ENCODE peak calls at places on chromosomes 6 and 20, in six cellular contexts. M, P, N, B, L and T are unnamed samples.

GRCh38 chr6:21479140-21479539 is 114.4 kb upstream of the SOX4 start:
- DNase-seq in M (no peak), N (no peak), L (no peak), B (no peak), P (no peak), T (peak; percentile 22)

GRCh38 chr20:41650221-41650948 is 32.2 kb upstream of the CHD6 start:
- DNase-seq in P (peak; percentile 61), N (no peak), M (no peak), B (peak; percentile 27), L (no peak), T (no peak)

GRCh38 chr6:79964607-79965081 is 17.3 kb upstream of the ELOVL4 start:
- DNase-seq in B (no peak), L (no peak), M (no peak), N (no peak), P (no peak), T (no peak)

GRCh38 chr20:52918311-52918710 is 53.8 kb upstream of the TSHZ2 start:
- DNase-seq in B (no peak), N (no peak), P (no peak), L (no peak), M (no peak), T (no peak)

GRCh38 chr20:34516874-34517542 is 786 bp downstream of the DYNLRB1 start:
- DNase-seq in P (peak; percentile 46), N (no peak), L (peak; percentile 28), B (peak; percentile 52), M (no peak), T (no peak)

GRCh38 chr6:142694054-142694453 is 250.9 kb downstream of the HIVEP2 start:
- DNase-seq in M (no peak), P (no peak), N (no peak), L (no peak), B (no peak), T (no peak)

GRCh38 chr6:6661684-6662083 is 73.2 kb downstream of the LY86 start:
- DNase-seq in M (no peak), L (peak; percentile 25), B (no peak), P (peak; percentile 69), N (peak; percentile 56), T (peak; percentile 69)

GRCh38 chr20:23268792-23269354 is 81.7 kb upstream of the NXT1 start:
- DNase-seq in P (no peak), L (no peak), M (no peak), B (no peak), N (peak; percentile 69), T (no peak)

GRCh38 chr20:45510242-45510862 is 5.1 kb downstream of the SPINT3 start:
- DNase-seq in L (no peak), P (no peak), M (no peak), B (no peak), N (no peak), T (no peak)

GRCh38 chr20:63071541-63072181 is 64.9 kb upstream of the BHLHE23 start:
- DNase-seq in M (peak; percentile 39), L (peak; percentile 4), P (no peak), N (no peak), B (peak; percentile 84), T (no peak)

GRCh38 chr6:54377776-54378175 is 69.5 kb downstream of the TINAG start:
- DNase-seq in P (no peak), N (no peak), M (no peak), B (no peak), L (no peak), T (no peak)

GRCh38 chr6:89432875-89433636 is at the start of gene ANKRD6:
- DNase-seq in B (peak; percentile 83), P (peak; percentile 93), L (peak; percentile 87), N (peak; percentile 20), M (peak; percentile 98), T (peak; percentile 70)

GRCh38 chr6:37005827-37006514 is 516 bp downstream of the FGD2 start:
- DNase-seq in L (no peak), N (no peak), M (no peak), P (no peak), B (no peak), T (no peak)

GRCh38 chr6:68834561-68834960 is 199.5 kb downstream of the ADGRB3 start:
- DNase-seq in P (no peak), L (no peak), M (no peak), N (no peak), B (no peak), T (no peak)

GRCh38 chr6:33215761-33216649 is 7.7 kb downstream of the RING1 start:
- DNase-seq in B (no peak), P (no peak), L (no peak), N (no peak), M (no peak), T (no peak)

GRCh38 chr6:47700051-47700450 is 1.7 kb downstream of the ADGRF4 start:
- DNase-seq in P (peak; percentile 67), L (no peak), B (no peak), N (no peak), M (no peak), T (peak; percentile 20)

GRCh38 chr6:36686668-36687513 is 8.4 kb downstream of the CDKN1A start:
- DNase-seq in N (no peak), M (no peak), L (no peak), P (no peak), B (no peak), T (no peak)

GRCh38 chr6:110612298-110612697 is 135.9 kb upstream of the SLC22A16 start:
- DNase-seq in B (no peak), M (no peak), L (no peak), N (no peak), P (no peak), T (no peak)

GRCh38 chr6:154537486-154537885 is 27.0 kb upstream of the CNKSR3 start:
- DNase-seq in P (peak; percentile 50), N (no peak), B (peak; percentile 27), L (no peak), M (no peak), T (no peak)

GRCh38 chr6:119285908-119286625 is 63.5 kb downstream of the MAN1A1 start:
- DNase-seq in L (no peak), P (no peak), B (no peak), M (no peak), N (no peak), T (no peak)

GRCh38 chr6:33073431-33073871 is at the start of gene HLA-DPA1:
- DNase-seq in B (peak; percentile 71), P (no peak), N (no peak), M (no peak), L (peak; percentile 15), T (peak; percentile 84)

GRCh38 chr6:80132942-80133517 is 26.6 kb downstream of the BCKDHB start:
- DNase-seq in M (no peak), L (peak; percentile 84), B (peak; percentile 53), N (peak; percentile 27), P (peak; percentile 81), T (peak; percentile 68)

GRCh38 chr6:54431466-54431865 is 123.2 kb downstream of the TINAG start:
- DNase-seq in B (no peak), N (no peak), P (no peak), L (no peak), M (no peak), T (no peak)

GRCh38 chr6:36195471-36196048 is 984 bp upstream of the BRPF3 start:
- DNase-seq in B (no peak), N (no peak), L (peak; percentile 2), M (no peak), P (no peak), T (no peak)

GRCh38 chr6:42899871-42900270 is 16.0 kb upstream of the PTCRA start:
- DNase-seq in N (no peak), B (peak; percentile 41), M (peak; percentile 50), L (no peak), P (no peak), T (peak; percentile 67)

GRCh38 chr6:101783287-101783686 is 389.8 kb downstream of the GRIK2 start:
- DNase-seq in P (no peak), L (no peak), M (no peak), B (no peak), N (no peak), T (no peak)

GRCh38 chr6:35372633-35373032 is 30.3 kb downstream of the PPARD start:
- DNase-seq in P (no peak), M (no peak), N (no peak), L (no peak), B (no peak), T (no peak)

GRCh38 chr20:40233401-40233800 is 455.6 kb downstream of the MAFB start:
- DNase-seq in M (no peak), P (no peak), B (no peak), N (no peak), L (no peak), T (no peak)

GRCh38 chr6:157226026-157226639 is 97.2 kb downstream of the TMEM242 start:
- DNase-seq in P (peak; percentile 66), B (no peak), M (no peak), N (no peak), L (no peak), T (peak; percentile 80)

GRCh38 chr6:159097256-159097655 is 52.5 kb upstream of the TAGAP start:
- DNase-seq in L (no peak), B (no peak), M (no peak), N (no peak), P (no peak), T (no peak)

GRCh38 chr20:37308098-37309050 is 18.9 kb downstream of the MANBAL start:
- DNase-seq in P (peak; percentile 72), B (no peak), M (no peak), N (no peak), L (no peak), T (no peak)

GRCh38 chr6:69044534-69044933 is 409.5 kb downstream of the ADGRB3 start:
- DNase-seq in P (no peak), B (no peak), N (no peak), L (no peak), M (no peak), T (no peak)

GRCh38 chr6:31945507-31946369 is at the start of gene CFB:
- DNase-seq in M (peak; percentile 78), P (peak; percentile 89), L (no peak), N (peak; percentile 100), B (peak; percentile 46), T (peak; percentile 95)
- H3K4me1 ChIP-seq in M (no peaks in the 10 kb centered on the region), P (peaks cover 19% of the 10 kb centered on the region), L (no peaks in the 10 kb centered on the region), N (peaks cover 85% of the 10 kb centered on the region), B (no peaks in the 10 kb centered on the region), T (peaks cover 15% of the 10 kb centered on the region)

GRCh38 chr20:2292711-2293110 is 3.1 kb upstream of the TGM3 start:
- DNase-seq in L (no peak), N (no peak), M (no peak), P (peak; percentile 24), B (no peak), T (peak; percentile 4)
- H3K4me1 ChIP-seq in L (no peaks in the 10 kb centered on the region), N (peaks cover 19% of the 10 kb centered on the region), M (no peaks in the 10 kb centered on the region), P (no peaks in the 10 kb centered on the region), B (peaks cover 10% of the 10 kb centered on the region), T (no peaks in the 10 kb centered on the region)

GRCh38 chr20:10404959-10405530 is 29.0 kb downstream of the MKKS start:
- DNase-seq in M (no peak), L (no peak), B (no peak), P (no peak), N (no peak), T (peak; percentile 32)
- H3K4me1 ChIP-seq in M (no peaks in the 10 kb centered on the region), L (no peaks in the 10 kb centered on the region), B (no peaks in the 10 kb centered on the region), P (no peaks in the 10 kb centered on the region), N (no peaks in the 10 kb centered on the region), T (no peaks in the 10 kb centered on the region)

DNA sequence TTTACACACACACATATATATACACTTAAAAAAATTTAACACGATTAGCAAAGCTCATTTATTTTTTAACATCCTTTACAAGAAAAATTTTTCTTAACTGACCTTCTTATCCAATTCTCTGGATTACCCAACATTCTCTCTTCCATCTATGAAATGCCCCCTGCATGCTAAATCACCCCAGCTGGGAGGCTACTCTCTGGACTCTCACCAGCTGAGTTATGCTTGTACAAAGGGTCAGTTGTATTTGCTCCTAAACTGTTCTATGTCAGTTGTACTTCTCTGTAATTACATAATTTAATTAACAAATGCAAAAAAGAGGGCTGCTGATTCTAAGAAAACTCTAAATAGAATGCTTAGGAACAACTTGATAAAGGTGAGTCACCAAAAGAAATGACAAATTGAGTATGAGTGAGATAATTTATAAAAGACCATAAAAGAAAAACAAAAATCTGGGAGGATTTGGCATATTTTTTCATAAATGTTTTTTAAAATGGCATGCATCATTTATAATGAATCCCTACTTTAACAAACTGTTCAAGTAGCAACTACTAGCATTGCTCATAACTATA is 120.5 kb downstream of the KIF13A start:
- DNase-seq in L (no peak), P (no peak), B (no peak), M (no peak), N (peak; percentile 47), T (no peak)
- H3K4me1 ChIP-seq in L (peaks cover 16% of the 10 kb centered on the region), P (peaks cover 21% of the 10 kb centered on the region), B (no peaks in the 10 kb centered on the region), M (peaks cover 15% of the 10 kb centered on the region), N (peaks cover 20% of the 10 kb centered on the region), T (peaks cover 72% of the 10 kb centered on the region)